ENCODE peak calls at places on chromosome 14, in six cellular contexts. F is EH, K is heart left ventricle, Z is RWPE1, P is GM10248, T is Panc1. O is an unnamed sample.

GRCh38 chr14:68668531-68668930 is 124.3 kb downstream of the ZFP36L1 start:
- DNase-seq in Z (no peak), P (no peak), K (no peak), F (no peak), T (no peak), O (no peak)

GRCh38 chr14:22200977-22201605 is 387.9 kb downstream of the DAD1 start:
- DNase-seq in P (peak), F (peak), K (no peak), Z (peak), T (peak), O (no peak)

GRCh38 chr14:101520621-101521305 is 40.5 kb upstream of the DIO3 start:
- DNase-seq in P (no peak), F (no peak), K (no peak), Z (no peak), T (no peak), O (no peak)

GRCh38 chr14:74841230-74842207 is 34.4 kb downstream of the PROX2 start:
- DNase-seq in P (peak), K (no peak), F (no peak), T (no peak), Z (no peak), O (no peak)

GRCh38 chr14:64303471-64303917 is 9.3 kb upstream of the ESR2 start:
- DNase-seq in T (peak), Z (peak), P (peak), K (no peak), F (peak), O (peak)

GRCh38 chr14:53295985-53296582 is 143.0 kb upstream of the DDHD1 start:
- DNase-seq in F (peak), K (no peak), P (peak), Z (peak), T (peak), O (no peak)

GRCh38 chr14:50228313-50228712 is 3.1 kb downstream of the SOS2 start:
- DNase-seq in F (no peak), T (no peak), K (no peak), Z (no peak), P (no peak), O (no peak)

GRCh38 chr14:101068958-101069549 is 165.5 kb upstream of the RTL1 start:
- DNase-seq in F (no peak), K (peak), P (no peak), Z (no peak), T (no peak), O (no peak)

GRCh38 chr14:37602605-37603453 is 7.4 kb downstream of the TTC6 start:
- DNase-seq in F (no peak), T (no peak), K (no peak), P (no peak), Z (no peak), O (no peak)

GRCh38 chr14:101594511-101595148 is 33.3 kb downstream of the DIO3 start:
- DNase-seq in F (no peak), T (no peak), P (no peak), Z (no peak), K (no peak), O (no peak)

GRCh38 chr14:67186789-67187188 is 2.5 kb upstream of the GARIN2 start:
- DNase-seq in K (no peak), Z (no peak), F (peak), P (no peak), T (no peak), O (no peak)

GRCh38 chr14:67514203-67514607 is 18.9 kb upstream of the PLEKHH1 start:
- DNase-seq in P (no peak), K (no peak), F (no peak), Z (no peak), T (no peak), O (no peak)

GRCh38 chr14:105947599-105947998 is 421.2 kb downstream of the TMEM121 start:
- DNase-seq in K (no peak), T (no peak), P (no peak), F (no peak), Z (no peak), O (no peak)

GRCh38 chr14:62162998-62163589 is 400.9 kb downstream of the SNAPC1 start:
- DNase-seq in P (peak), K (no peak), T (peak), F (peak), Z (peak), O (peak)

GRCh38 chr14:31879661-31880348 is 197.3 kb upstream of the ARHGAP5 start:
- DNase-seq in T (no peak), F (no peak), P (no peak), K (no peak), Z (no peak), O (no peak)

GRCh38 chr14:105861985-105862465 is 335.6 kb downstream of the TMEM121 start:
- DNase-seq in K (no peak), T (no peak), F (no peak), P (peak), Z (no peak), O (no peak)

GRCh38 chr14:97010491-97011160 is 213.4 kb downstream of the VRK1 start:
- DNase-seq in P (no peak), Z (no peak), K (no peak), T (no peak), F (no peak), O (no peak)

GRCh38 chr14:99524804-99525698 is 43.8 kb downstream of the CCNK start:
- DNase-seq in P (no peak), K (peak), T (no peak), F (peak), Z (peak), O (peak)

GRCh38 chr14:90281261-90281660 is 24.9 kb downstream of the PSMC1 start:
- DNase-seq in F (peak), T (no peak), P (no peak), K (no peak), Z (peak), O (peak)

GRCh38 chr14:66163023-66163422 is 323.1 kb upstream of the CCDC196 start:
- DNase-seq in K (no peak), Z (no peak), T (no peak), F (no peak), P (no peak), O (no peak)

GRCh38 chr14:102840801-102841528 is 63.7 kb downstream of the TRAF3 start:
- DNase-seq in T (no peak), F (no peak), K (no peak), Z (no peak), P (no peak), O (no peak)

GRCh38 chr14:23538785-23539184 is 12.8 kb downstream of the ZFHX2 start:
- DNase-seq in T (no peak), K (no peak), P (no peak), F (peak), Z (peak), O (no peak)

GRCh38 chr14:103118663-103119404 is 4.4 kb upstream of the TNFAIP2 start:
- DNase-seq in F (no peak), T (no peak), K (peak), Z (no peak), P (no peak), O (no peak)

GRCh38 chr14:26323781-26324363 is 274.0 kb downstream of the NOVA1 start:
- DNase-seq in Z (no peak), F (no peak), P (no peak), T (no peak), K (no peak), O (no peak)

GRCh38 chr14:106390947-106391346 is 864.6 kb downstream of the TMEM121 start:
- DNase-seq in Z (no peak), F (no peak), P (no peak), T (no peak), K (no peak), O (no peak)

GRCh38 chr14:52365071-52365470 is 51.0 kb downstream of the PTGER2 start:
- DNase-seq in K (no peak), P (no peak), Z (no peak), F (peak), T (no peak), O (no peak)

GRCh38 chr14:95200404-95200803 is 43.1 kb upstream of the DICER1 start:
- DNase-seq in F (no peak), P (no peak), K (no peak), T (no peak), Z (no peak), O (no peak)

GRCh38 chr14:103033744-103034143 is 23.6 kb downstream of the CDC42BPB start:
- DNase-seq in P (no peak), F (peak), Z (no peak), T (no peak), K (no peak), O (no peak)

GRCh38 chr14:87995500-87996275 is 2.7 kb upstream of the GALC start:
- DNase-seq in Z (no peak), T (no peak), P (no peak), K (no peak), F (peak), O (no peak)

GRCh38 chr14:92677087-92677668 is 71.2 kb downstream of the LGMN start:
- DNase-seq in Z (no peak), P (peak), K (peak), F (no peak), T (no peak), O (no peak)

GRCh38 chr14:21379338-21379737 is 4.5 kb downstream of the SUPT16H start:
- DNase-seq in P (no peak), F (no peak), Z (no peak), T (no peak), K (no peak), O (no peak)

GRCh38 chr14:61754627-61755381 is 7.4 kb upstream of the SNAPC1 start:
- DNase-seq in T (no peak), F (peak), Z (no peak), P (no peak), K (no peak), O (no peak)

GRCh38 chr14:101477648-101478047 is 83.6 kb upstream of the DIO3 start:
- DNase-seq in Z (peak), P (no peak), F (peak), K (no peak), T (no peak), O (no peak)

GRCh38 chr14:77238996-77239395 is 32.0 kb downstream of the NGB start:
- DNase-seq in F (no peak), Z (no peak), K (no peak), T (no peak), P (no peak), O (no peak)

GRCh38 chr14:66405158-66405557 is 81.0 kb upstream of the CCDC196 start:
- DNase-seq in F (peak), Z (peak), T (no peak), K (no peak), P (no peak), O (no peak)